ENCODE peak calls at places on chromosomes 4 and X, in six cellular contexts. Z is CD8-positive, alpha-beta memory T cell; J is upper lobe of right lung; E is cardiac muscle cell; B is astrocyte; M is Peyer's patch. D is an unnamed sample. For H3K9me3, the result is how much of the 10 kb centered on the place peaks cover.

GRCh38 chr4:42331914-42332368 is 65.3 kb upstream of the SHISA3 start:
- DNase-seq in B (peak), J (no peak), M (peak), Z (no peak), E (peak), D (peak)

GRCh38 chrX:48957827-48958634 is 624 bp upstream of the OTUD5 start:
- DNase-seq in E (peak), Z (peak), J (peak), B (peak), M (peak), D (peak)

GRCh38 chr4:8776366-8776765 is 95.3 kb downstream of the HMX1 start:
- DNase-seq in M (no peak), Z (no peak), E (no peak), B (no peak), J (peak), D (no peak)

GRCh38 chr4:111556861-111557260 is 588.4 kb upstream of the FAM241A start:
- DNase-seq in B (no peak), Z (no peak), M (no peak), E (no peak), J (no peak), D (no peak)

GRCh38 chrX:122913764-122914163 is 270.3 kb upstream of the GRIA3 start:
- DNase-seq in J (no peak), M (no peak), B (no peak), E (no peak), Z (no peak), D (no peak)

GRCh38 chr4:145734576-145735329 is 54.8 kb downstream of the C4orf51 start:
- DNase-seq in Z (no peak), E (peak), B (peak), J (peak), M (peak), D (no peak)

GRCh38 chrX:45743081-45743533 is 542.4 kb upstream of the DIPK2B start:
- DNase-seq in B (peak), E (no peak), M (no peak), Z (no peak), J (no peak), D (peak)

GRCh38 chrX:24647257-24648058 is at the start of gene PCYT1B:
- DNase-seq in M (peak), E (peak), Z (peak), B (peak), J (peak), D (peak)

GRCh38 chr4:119314356-119314755 is 7.6 kb downstream of the FABP2 start:
- DNase-seq in E (peak), M (peak), B (peak), Z (peak), J (no peak), D (peak)

GRCh38 chrX:136608295-136608933 is 39.5 kb upstream of the CD40LG start:
- DNase-seq in E (peak), M (peak), J (peak), B (no peak), Z (peak), D (peak)

GRCh38 chr4:57342406-57342805 is 232.2 kb upstream of the IGFBP7 start:
- DNase-seq in B (peak), J (no peak), M (no peak), Z (no peak), E (peak), D (no peak)

GRCh38 chr4:113384600-113384999 is 335.1 kb downstream of the ANK2 start:
- DNase-seq in B (peak), J (no peak), E (peak), M (no peak), Z (no peak), D (peak)

GRCh38 chr4:25112349-25113008 is 47.8 kb downstream of the SEPSECS start:
- DNase-seq in M (no peak), E (no peak), B (no peak), Z (no peak), J (no peak), D (no peak)

DNA sequence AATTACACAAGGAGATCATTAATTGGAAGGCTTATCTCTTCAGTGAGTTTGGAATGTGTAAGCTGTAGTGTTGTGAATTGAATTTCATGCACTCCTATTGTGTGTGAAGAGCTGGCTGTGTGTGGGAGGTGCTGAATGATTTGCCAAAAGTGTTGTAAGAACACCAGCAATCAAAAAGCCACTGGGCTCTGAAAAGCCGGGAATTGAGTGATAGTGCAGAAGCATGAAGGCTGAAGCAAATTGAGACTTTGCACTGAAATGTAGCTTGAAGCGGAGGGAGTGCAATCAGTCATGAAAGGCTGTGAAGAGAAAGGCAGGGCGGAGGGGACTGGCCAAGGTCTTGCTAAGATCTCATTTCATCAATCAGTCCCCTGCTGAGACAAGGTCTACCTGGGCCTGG is 914.4 kb upstream of the LCORL start:
- DNase-seq in M (no peak), B (peak), J (no peak), Z (no peak), E (peak), D (peak)
- H3K9me3 ChIP-seq in M (under half), B (under half), J (under half), Z (under half), E (under half), D (under half)

DNA sequence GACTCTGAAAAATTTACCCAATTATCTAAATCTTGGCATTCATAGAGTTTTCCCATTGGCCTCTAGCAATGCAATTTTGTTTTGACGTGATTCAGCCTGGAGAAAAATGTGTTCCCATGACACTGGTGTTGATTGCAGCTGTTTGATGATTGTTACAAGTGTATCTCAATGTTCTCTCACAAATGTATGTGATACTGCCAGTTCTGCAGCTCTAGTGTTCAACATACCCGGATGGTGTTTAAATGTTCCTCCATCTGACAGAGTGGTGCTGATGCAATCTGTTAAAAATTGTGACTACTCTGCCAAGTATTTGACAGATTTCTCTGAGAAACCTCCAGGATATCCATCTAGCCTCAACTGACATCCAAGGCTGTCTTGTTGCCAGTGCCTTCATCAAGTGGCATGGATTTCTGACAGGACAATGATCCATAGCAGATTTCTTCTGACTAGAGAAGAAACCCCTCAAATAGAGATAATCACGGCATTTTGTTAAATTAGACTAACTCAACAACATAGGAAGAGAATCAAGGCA is 657.2 kb upstream of the DIAPH2 start:
- DNase-seq in B (no peak), Z (no peak), M (no peak), J (no peak), E (peak), D (no peak)
- H3K27ac ChIP-seq in B (no peak), Z (no peak), M (no peak), J (no peak), E (no peak), D (no peak)

DNA sequence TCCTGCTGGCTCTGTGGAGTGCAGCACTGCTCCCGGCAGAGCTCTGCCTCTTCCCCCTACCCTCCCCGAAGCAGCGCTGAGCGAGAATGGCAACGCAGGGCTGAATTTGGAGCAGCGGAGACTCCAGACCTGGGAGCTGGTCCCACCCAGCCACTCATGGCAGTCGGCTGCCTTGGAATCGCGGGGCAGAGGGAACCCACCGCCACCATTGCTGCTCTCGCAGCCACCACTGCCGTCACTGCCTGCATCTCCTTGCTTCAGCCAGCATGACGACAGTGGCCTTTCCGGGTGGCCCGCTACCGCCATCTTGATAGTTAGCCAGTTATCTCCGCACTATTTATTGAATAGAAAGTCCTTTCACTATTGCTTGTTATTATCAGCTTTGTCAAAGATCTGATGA is 321.5 kb upstream of the POU3F4 start:
- DNase-seq in M (no peak), B (no peak), E (no peak), Z (no peak), J (peak), D (no peak)
- H3K9me3 ChIP-seq in M (under half), B (under half), E (under half), Z (under half), J (under half), D (under half)

GRCh38 chr4:125062079-125062478 is 252.7 kb upstream of the FAT4 start:
- DNase-seq in J (no peak), E (peak), Z (no peak), B (no peak), M (no peak), D (no peak)
- H3K27ac ChIP-seq in J (no peak), E (no peak), Z (no peak), B (no peak), M (no peak), D (no peak)

GRCh38 chrX:66399273-66399672 is 235.2 kb downstream of the HEPH start:
- DNase-seq in M (no peak), B (no peak), Z (no peak), J (no peak), E (no peak), D (no peak)

DNA sequence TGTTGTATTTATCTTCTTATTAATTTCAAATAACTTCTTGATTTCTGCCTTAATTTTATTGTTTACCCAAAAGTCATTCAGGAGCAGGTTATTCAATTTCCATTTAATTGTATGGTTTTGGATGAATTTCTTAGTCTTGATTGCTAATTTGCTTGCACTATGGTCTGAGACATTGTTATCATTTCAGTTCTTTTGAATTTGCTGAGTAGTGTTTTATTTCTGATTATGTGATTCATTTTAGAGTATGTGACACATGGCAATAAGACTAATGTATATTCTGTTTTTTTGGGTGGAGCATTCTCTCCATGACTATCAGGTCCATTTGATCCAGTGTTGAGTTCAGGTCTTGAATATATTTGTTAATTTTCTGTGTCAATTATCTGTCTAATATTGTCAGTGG is 236.7 kb downstream of the EDA2R start:
- DNase-seq in Z (no peak), J (no peak), B (no peak), E (no peak), M (no peak), D (no peak)
- H3K9me3 ChIP-seq in Z (under half), J (under half), B (under half), E (under half), M (under half), D (under half)

DNA sequence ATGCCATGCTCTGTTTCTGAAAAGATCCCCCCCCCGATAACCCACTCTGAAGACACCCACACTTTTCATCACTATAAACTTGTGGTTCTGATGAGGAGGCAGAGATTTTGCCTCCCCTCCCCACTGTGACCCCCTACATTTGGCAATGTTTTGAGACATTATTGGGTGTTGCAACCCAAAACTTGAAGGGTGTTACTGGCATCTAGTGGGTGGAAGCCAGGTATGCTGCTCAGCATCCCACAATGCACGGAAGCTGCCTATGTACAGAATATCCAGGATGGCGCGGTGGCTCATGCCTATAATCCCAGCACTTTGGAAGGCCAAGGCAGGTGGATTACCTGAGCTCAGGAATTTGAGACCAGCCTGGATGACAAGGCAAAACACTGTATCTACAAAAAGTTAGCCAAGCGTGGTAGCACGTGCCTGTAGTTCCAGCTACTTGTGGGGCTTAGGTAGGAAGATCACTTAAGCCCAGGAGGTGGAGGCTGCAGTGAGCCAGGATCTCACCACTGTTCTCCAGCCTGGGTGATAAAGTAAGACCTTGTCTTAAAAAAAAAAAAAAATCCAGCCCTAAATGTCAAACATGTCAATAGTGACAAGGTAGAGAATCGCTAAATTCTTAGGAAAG is 87.3 kb downstream of the SCD5 start:
- DNase-seq in E (no peak), Z (no peak), B (no peak), M (no peak), J (no peak), D (no peak)
- H3K27ac ChIP-seq in E (no peak), Z (no peak), B (no peak), M (no peak), J (no peak), D (no peak)

GRCh38 chr4:85951-86350 is 32.8 kb downstream of the ZNF595 start:
- DNase-seq in M (no peak), Z (no peak), E (no peak), B (no peak), J (no peak), D (no peak)
- H3K9me3 ChIP-seq in M (under half), Z (half or more), E (under half), B (under half), J (half or more), D (half or more)

DNA sequence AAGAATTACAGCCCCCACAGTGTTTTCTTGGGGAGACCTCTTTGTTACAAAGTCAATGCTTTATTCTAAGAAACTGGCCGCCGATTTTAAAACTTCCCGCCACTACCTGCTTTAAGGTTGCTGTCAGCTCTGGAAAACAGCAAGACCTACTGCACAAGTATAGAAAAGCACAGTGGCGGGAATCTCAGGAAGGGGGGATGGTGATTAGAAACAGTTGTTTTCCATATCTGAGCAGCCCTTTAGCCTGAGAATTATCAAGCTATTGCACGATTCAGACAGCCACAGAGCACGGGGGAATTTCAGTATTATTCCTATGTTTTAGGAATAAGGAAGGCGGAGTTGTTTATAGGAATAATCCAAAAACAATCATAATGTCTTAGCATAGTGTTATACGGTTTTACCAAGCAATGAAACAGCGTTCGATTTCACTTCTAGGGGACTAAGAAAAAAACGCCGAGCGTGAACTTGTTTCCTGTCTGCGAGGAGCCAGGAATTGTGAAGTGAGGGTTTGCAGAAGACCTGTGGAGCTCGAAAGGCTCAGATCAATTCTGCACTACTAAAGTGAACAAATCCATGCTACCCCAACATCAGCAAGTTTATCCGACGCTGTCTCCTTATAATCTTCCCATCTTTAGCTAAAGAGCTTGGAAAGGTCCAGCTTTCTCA is 81.3 kb downstream of the HMGN5 start:
- DNase-seq in B (no peak), E (no peak), Z (no peak), J (no peak), M (no peak), D (peak)
- H3K27ac ChIP-seq in B (no peak), E (no peak), Z (no peak), J (no peak), M (no peak), D (peak)

GRCh38 chr4:43619219-43619618 is 726.7 kb downstream of the GRXCR1 start:
- DNase-seq in E (no peak), B (no peak), J (no peak), Z (no peak), M (no peak), D (no peak)
- H3K9me3 ChIP-seq in E (under half), B (under half), J (under half), Z (under half), M (under half), D (half or more)